ENCODE peak calls at places on chromosomes 16 and 17, in four cellular contexts. U is ovary, C is mucosa of descending colon, A is pancreas. F is an unnamed sample.

GRCh38 chr16:57988929-57989328 is 11.5 kb downstream of the ZNF319 start:
- DNase-seq in U (no peak), C (no peak), A (no peak), F (no peak)

GRCh38 chr17:58969156-58969555 is 137.5 kb downstream of the TRIM37 start:
- DNase-seq in U (no peak), C (no peak), A (no peak), F (no peak)

GRCh38 chr16:89422527-89422904 is 67.8 kb downstream of the ANKRD11 start:
- DNase-seq in U (no peak), C (peak; percentile 33), A (no peak), F (no peak)

GRCh38 chr17:62188713-62189112 is 123.6 kb upstream of the MED13 start:
- DNase-seq in U (no peak), C (no peak), A (no peak), F (peak; percentile 87)

GRCh38 chr16:87252269-87252970 is 64.8 kb downstream of the C16orf95 start:
- DNase-seq in U (no peak), C (no peak), A (no peak), F (no peak)

GRCh38 chr17:64148699-64149098 is 18.8 kb upstream of the ERN1 start:
- DNase-seq in U (no peak), C (no peak), A (no peak), F (peak; percentile 30)

GRCh38 chr17:74493381-74493833 is 27.0 kb downstream of the CD300A start:
- DNase-seq in U (peak; percentile 51), C (no peak), A (peak; percentile 74), F (peak; percentile 59)

GRCh38 chr16:75378616-75379015 is 54.7 kb downstream of the CFDP1 start:
- DNase-seq in U (no peak), C (no peak), A (no peak), F (no peak)

GRCh38 chr16:28936784-28937155 is 5.0 kb downstream of the CD19 start:
- DNase-seq in U (no peak), C (no peak), A (no peak), F (no peak)

GRCh38 chr17:68328676-68329075 is 37.4 kb downstream of the ARSG start:
- DNase-seq in U (no peak), C (no peak), A (no peak), F (no peak)

GRCh38 chr17:58576679-58577367 is 62.4 kb upstream of the MTMR4 start:
- DNase-seq in U (no peak), C (no peak), A (no peak), F (no peak)

GRCh38 chr16:10622036-10622921 is 41.9 kb upstream of the EMP2 start:
- DNase-seq in U (no peak), C (no peak), A (no peak), F (peak; percentile 41)

GRCh38 chr17:32007463-32008298 is 498 bp downstream of the LRRC37B start:
- DNase-seq in U (peak; percentile 36), C (peak; percentile 58), A (no peak), F (peak; percentile 70)

GRCh38 chr17:45364531-45365390 is 47.9 kb upstream of the MAP3K14 start:
- DNase-seq in U (peak; percentile 9), C (no peak), A (no peak), F (no peak)

DNA sequence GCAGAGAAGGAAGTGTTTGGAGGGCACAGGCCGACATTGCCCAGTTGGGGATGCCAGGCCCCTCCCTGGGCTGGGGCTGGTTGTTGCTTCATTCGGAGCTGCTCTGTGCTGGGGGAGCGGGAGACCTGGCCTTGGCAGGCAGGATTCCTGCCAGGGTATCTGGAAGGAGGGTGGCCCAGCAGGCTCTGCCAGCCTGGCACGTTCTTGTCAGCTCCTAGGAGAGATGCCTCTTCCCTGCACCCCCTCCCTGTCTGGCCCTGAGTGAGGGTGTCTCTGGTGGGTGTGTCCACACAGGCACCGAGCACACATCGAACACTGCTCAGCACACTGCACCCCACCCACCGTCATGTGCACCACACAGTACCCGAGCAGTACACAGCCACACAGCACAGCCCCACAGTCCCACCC is 35.2 kb downstream of the ARHGAP23 start:
- DNase-seq in U (no peak), C (no peak), A (no peak), F (no peak)
- H3K36me3 ChIP-seq in U (no peaks in the 10 kb centered on the region), C (no peaks in the 10 kb centered on the region), A (no peaks in the 10 kb centered on the region), F (no peaks in the 10 kb centered on the region)

GRCh38 chr16:35795361-35796029 is 2336.1 kb downstream of the TP53TG3F start:
- DNase-seq in U (no peak), C (no peak), A (peak; percentile 24), F (no peak)

GRCh38 chr16:35797811-35798210 is 2338.4 kb downstream of the TP53TG3F start:
- DNase-seq in U (no peak), C (no peak), A (no peak), F (no peak)

GRCh38 chr16:35798885-35799426 is 2339.5 kb downstream of the TP53TG3F start:
- DNase-seq in U (no peak), C (no peak), A (peak; percentile 38), F (no peak)
- H3K9me3 ChIP-seq in U (no peaks in the 10 kb centered on the region), C (peaks cover 64% of the 10 kb centered on the region), A (no peaks in the 10 kb centered on the region), F (no peaks in the 10 kb centered on the region)

GRCh38 chr16:23432176-23433128 is 20.5 kb downstream of the COG7 start:
- DNase-seq in U (no peak), C (no peak), A (no peak), F (no peak)

GRCh38 chr16:23435500-23435899 is 17.5 kb downstream of the COG7 start:
- DNase-seq in U (peak; percentile 35), C (no peak), A (no peak), F (peak; percentile 84)

GRCh38 chr16:23434380-23434779 is 18.6 kb downstream of the COG7 start:
- DNase-seq in U (no peak), C (no peak), A (no peak), F (peak; percentile 58)

GRCh38 chr16:23436992-23437391 is 16.0 kb downstream of the COG7 start:
- DNase-seq in U (no peak), C (no peak), A (no peak), F (no peak)

DNA sequence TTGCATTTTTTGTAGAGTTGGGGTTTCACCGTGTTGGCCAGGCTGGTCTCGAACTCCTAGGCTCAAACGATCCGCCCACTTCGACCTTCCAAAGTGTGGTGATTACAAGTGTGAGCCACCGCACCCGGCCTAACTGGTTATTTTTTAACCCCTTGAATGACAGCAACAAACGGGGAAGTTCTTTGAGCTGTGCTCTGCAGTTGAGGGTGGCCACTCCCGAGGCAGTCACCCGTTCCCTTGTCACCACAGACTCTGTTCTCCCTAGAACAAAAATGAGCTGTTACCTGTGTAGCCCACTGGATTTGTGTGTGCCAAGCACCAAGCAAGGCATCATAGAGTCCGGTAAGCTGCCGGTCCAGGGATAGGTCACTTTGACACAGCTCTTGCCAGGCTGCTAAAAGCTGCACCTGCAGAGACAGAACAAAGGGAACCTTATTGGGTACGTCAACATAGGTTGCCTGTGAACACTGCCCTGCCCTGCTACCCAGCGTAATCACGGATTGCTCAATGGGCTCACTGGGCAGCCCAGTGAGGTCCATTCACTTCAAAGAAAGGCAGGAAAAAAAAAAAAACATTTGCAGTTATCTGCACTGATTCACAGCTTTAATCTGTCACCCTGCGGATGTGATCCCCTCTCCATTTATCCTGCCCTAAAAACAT is 19.6 kb downstream of the COG7 start:
- DNase-seq in U (no peak), C (peak; percentile 78), A (no peak), F (no peak)
- H3K36me3 ChIP-seq in U (no peaks in the 10 kb centered on the region), C (no peaks in the 10 kb centered on the region), A (peaks cover 4% of the 10 kb centered on the region), F (no peaks in the 10 kb centered on the region)

GRCh38 chr17:57391857-57392256 is 135.5 kb downstream of the MSI2 start:
- DNase-seq in U (no peak), C (no peak), A (no peak), F (no peak)
- H3K9me3 ChIP-seq in U (no peaks in the 10 kb centered on the region), C (peaks cover 7% of the 10 kb centered on the region), A (no peaks in the 10 kb centered on the region), F (peaks cover 8% of the 10 kb centered on the region)

DNA sequence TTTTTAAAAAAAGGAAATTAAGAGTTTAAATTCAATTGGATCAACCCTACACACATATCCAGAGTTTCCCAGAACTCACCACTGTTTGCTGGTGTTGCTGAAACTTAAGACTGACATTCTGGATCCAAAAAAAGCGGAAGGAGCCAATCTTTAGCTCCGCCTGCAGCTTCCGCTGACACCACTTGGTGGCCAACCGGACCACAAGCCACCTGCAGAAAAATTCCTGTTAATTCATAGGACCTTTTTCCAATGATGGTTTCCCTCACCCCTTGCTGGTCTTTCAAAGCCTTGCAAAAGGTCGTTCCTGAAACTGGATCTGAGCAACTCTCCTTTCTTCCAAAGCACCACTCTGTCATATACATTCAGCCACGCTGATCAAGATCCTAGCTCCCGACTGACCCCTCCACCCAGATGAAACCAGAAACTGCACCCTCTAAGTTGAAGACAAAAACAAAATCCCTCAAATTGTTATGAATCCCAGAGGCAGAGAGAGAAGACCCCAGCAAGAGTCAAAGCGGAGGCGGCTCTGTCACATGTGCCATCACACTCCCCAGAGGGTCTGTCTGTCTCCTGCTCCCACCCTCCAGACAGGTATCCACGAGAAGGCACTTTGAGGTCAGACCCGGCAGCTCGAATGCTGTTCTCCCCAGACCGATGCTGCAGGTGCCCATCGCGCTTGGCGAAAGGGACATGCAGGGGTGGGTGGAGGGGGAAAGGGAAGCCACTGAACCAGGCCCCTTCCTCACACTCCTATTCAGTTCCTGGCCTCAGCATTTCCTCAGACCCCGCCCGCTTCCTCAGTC is 778 bp downstream of the BLTP2 start:
- DNase-seq in U (no peak), C (peak; percentile 63), A (peak; percentile 75), F (peak; percentile 70)
- H3K36me3 ChIP-seq in U (no peaks in the 10 kb centered on the region), C (peaks cover 13% of the 10 kb centered on the region), A (peaks cover 17% of the 10 kb centered on the region), F (peaks cover 51% of the 10 kb centered on the region)

DNA sequence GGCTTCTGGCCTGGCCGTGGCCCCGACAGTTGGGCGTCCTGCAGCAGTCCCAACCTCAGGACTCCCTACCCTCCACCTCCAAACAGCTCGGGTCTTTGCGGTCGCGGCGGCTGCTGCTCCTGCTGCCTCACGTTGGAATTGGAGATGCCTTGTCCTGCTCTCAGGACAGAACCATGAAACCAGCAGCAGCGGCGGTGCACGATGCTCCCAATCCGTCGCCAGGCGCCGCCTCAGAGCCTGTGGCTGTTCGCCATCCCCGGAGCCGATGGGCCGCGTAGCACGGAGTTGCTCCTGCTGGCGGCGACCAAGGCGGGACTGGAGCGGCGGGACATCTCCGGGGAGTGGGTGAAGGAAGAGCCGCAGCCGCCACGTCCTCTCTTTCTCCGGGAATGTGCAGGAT is 1965.9 kb downstream of the TP53TG3F start:
- DNase-seq in U (no peak), C (peak; percentile 43), A (peak; percentile 51), F (no peak)
- H3K9me3 ChIP-seq in U (no peaks in the 10 kb centered on the region), C (peaks cover 36% of the 10 kb centered on the region), A (no peaks in the 10 kb centered on the region), F (no peaks in the 10 kb centered on the region)

DNA sequence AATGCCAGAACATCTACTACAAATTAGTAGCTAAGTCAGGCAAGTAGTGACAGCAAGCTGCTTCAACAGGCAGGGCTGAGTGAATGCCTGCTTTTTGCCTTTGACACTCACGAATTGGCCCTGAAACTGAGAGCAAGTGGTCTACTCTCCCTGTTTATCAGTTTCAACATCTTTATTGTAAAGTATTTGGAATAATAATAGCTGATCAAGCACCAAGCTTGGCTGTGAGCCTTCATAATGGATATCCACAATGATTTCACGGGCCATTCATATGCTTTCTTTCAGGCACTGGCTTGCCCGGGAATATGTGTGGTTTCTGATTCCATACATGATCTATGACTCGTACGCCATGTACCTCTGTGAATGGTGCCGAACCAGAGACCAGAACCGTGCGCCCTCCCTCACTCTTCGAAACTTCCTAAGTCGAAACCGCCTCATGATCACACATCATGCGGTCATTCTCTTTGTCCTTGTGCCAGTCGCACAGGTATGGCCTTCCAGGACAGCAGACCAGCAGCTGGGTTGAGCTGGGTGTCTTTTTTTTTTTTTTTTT is 5.2 kb downstream of the TLCD3A start:
- DNase-seq in U (no peak), C (no peak), A (no peak), F (peak; percentile 89)
- H3K36me3 ChIP-seq in U (no peaks in the 10 kb centered on the region), C (no peaks in the 10 kb centered on the region), A (no peaks in the 10 kb centered on the region), F (peaks cover 74% of the 10 kb centered on the region)